ENCODE peak calls at places on chromosome 22, in six cellular contexts. C, E, T, J, V and N are unnamed samples.

GRCh38 chr22:16955678-16956210 is 52.3 kb downstream of the GAB4 start:
- DNase-seq in C (no peak), E (no peak), T (no peak), J (no peak), V (no peak), N (no peak)

GRCh38 chr22:28230682-28231081 is 311.6 kb upstream of the PITPNB start:
- DNase-seq in C (no peak), E (no peak), T (no peak), J (peak; percentile 18), V (no peak), N (no peak)

GRCh38 chr22:28750471-28750881 is 8.6 kb downstream of the HSCB start:
- DNase-seq in C (no peak), E (no peak), T (peak; percentile 72), J (peak; percentile 93), V (no peak), N (no peak)

GRCh38 chr22:46149493-46149997 is 781 bp upstream of the PPARA start:
- DNase-seq in C (peak; percentile 55), E (peak; percentile 81), T (no peak), J (no peak), V (peak; percentile 78), N (peak; percentile 59)

GRCh38 chr22:37999640-38000272 is 15.4 kb upstream of the SOX10 start:
- DNase-seq in C (no peak), E (no peak), T (peak; percentile 54), J (peak; percentile 61), V (no peak), N (no peak)

GRCh38 chr22:24331468-24332440 is 61.1 kb downstream of the SPECC1L start:
- DNase-seq in C (no peak), E (no peak), T (no peak), J (peak; percentile 44), V (no peak), N (no peak)

GRCh38 chr22:21104126-21104691 is 58.5 kb downstream of the LRRC74B start:
- DNase-seq in C (no peak), E (no peak), T (no peak), J (no peak), V (no peak), N (no peak)

GRCh38 chr22:26756675-26757293 is 99.4 kb downstream of the MIAT start:
- DNase-seq in C (peak; percentile 74), E (peak; percentile 53), T (peak; percentile 49), J (peak; percentile 36), V (peak; percentile 84), N (peak; percentile 70)

GRCh38 chr22:36465232-36466021 is 16.0 kb downstream of the TXN2 start:
- DNase-seq in C (peak; percentile 79), E (peak; percentile 99), T (peak; percentile 88), J (peak; percentile 93), V (no peak), N (peak; percentile 86)

GRCh38 chr22:49112661-49113626 is 714.7 kb downstream of the BRD1 start:
- DNase-seq in C (no peak), E (no peak), T (no peak), J (no peak), V (no peak), N (no peak)

GRCh38 chr22:27596133-27596905 is 205.2 kb downstream of the MN1 start:
- DNase-seq in C (no peak), E (no peak), T (no peak), J (no peak), V (no peak), N (no peak)

GRCh38 chr22:45896153-45896951 is 80.6 kb downstream of the WNT7B start:
- DNase-seq in C (no peak), E (peak; percentile 46), T (no peak), J (no peak), V (no peak), N (peak; percentile 13)

GRCh38 chr22:20131593-20131855 is at the start of gene ZDHHC8:
- DNase-seq in C (no peak), E (peak; percentile 56), T (no peak), J (no peak), V (no peak), N (peak; percentile 67)

GRCh38 chr22:45285431-45286058 is 796 bp downstream of the UPK3A start:
- DNase-seq in C (no peak), E (no peak), T (no peak), J (no peak), V (peak; percentile 64), N (no peak)

GRCh38 chr22:28799834-28800307 is 498 bp downstream of the XBP1 start:
- DNase-seq in C (peak; percentile 66), E (peak; percentile 66), T (peak; percentile 24), J (peak; percentile 54), V (peak; percentile 76), N (peak; percentile 71)

GRCh38 chr22:41902932-41903421 is 11.9 kb downstream of the SHISA8 start:
- DNase-seq in C (no peak), E (peak; percentile 69), T (no peak), J (no peak), V (no peak), N (peak; percentile 74)

GRCh38 chr22:29886601-29887000 is 3.6 kb downstream of the MTMR3 start:
- DNase-seq in C (no peak), E (no peak), T (no peak), J (no peak), V (no peak), N (no peak)

GRCh38 chr22:24969588-24970301 is 17.2 kb downstream of the KIAA1671 start:
- DNase-seq in C (no peak), E (no peak), T (peak; percentile 39), J (no peak), V (no peak), N (peak; percentile 85)

GRCh38 chr22:50338860-50339462 is 4.2 kb upstream of the PPP6R2 start:
- DNase-seq in C (no peak), E (no peak), T (no peak), J (no peak), V (no peak), N (no peak)

GRCh38 chr22:50008151-50009040 is 4.2 kb downstream of the IL17REL start:
- DNase-seq in C (no peak), E (no peak), T (no peak), J (no peak), V (no peak), N (no peak)

GRCh38 chr22:19266547-19267086 is 24.9 kb downstream of the CLTCL1 start:
- DNase-seq in C (no peak), E (no peak), T (no peak), J (no peak), V (no peak), N (no peak)

GRCh38 chr22:35231585-35232084 is 25.7 kb upstream of the HMGXB4 start:
- DNase-seq in C (peak; percentile 22), E (peak; percentile 81), T (peak; percentile 31), J (peak; percentile 55), V (peak; percentile 83), N (peak; percentile 27)

GRCh38 chr22:35229865-35230264 is 27.4 kb upstream of the HMGXB4 start:
- DNase-seq in C (no peak), E (no peak), T (no peak), J (no peak), V (no peak), N (no peak)

GRCh38 chr22:35227248-35227647 is 30.0 kb upstream of the HMGXB4 start:
- DNase-seq in C (no peak), E (no peak), T (no peak), J (no peak), V (no peak), N (no peak)

GRCh38 chr22:35230417-35230816 is 26.9 kb upstream of the HMGXB4 start:
- DNase-seq in C (no peak), E (no peak), T (no peak), J (no peak), V (no peak), N (no peak)

DNA sequence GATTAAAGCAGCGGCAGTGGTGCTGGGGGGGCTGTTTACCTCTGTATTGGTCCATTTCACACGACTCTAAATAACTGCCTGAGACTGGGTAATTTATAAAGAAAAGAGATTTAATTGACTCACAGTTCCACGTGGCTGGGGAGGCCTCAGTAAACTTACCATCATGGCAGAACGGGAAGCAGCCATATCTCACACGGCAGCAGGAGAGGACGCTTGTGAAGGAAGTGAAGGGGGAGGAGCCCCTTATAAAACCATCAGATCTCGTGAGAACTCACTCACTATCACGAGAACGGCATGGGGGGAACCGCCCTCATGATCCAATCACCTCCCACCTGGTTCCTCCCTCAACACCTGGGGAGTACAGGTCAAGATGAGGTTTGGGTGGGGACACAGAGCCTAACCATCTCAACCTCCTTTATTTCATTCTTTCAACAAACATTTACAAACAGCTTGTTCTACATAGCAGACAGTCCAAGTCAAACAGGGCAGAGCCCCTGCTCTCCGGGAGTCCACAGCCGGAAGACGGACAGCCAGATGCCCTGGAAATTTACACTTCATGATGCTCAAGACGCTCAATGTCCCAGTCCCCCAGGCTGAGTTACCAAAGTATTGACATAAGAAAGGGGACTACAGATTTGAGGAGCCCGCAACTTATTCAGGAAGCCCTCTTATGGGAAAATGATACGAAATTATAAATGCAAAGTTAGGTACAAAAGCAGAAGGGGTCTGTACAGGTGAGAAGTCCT is 26.3 kb upstream of the HMGXB4 start:
- DNase-seq in C (no peak), E (no peak), T (no peak), J (no peak), V (no peak), N (no peak)
- H3K4me3 ChIP-seq in C (no peak overlapping the region), E (no peak overlapping the region), T (no peak overlapping the region), J (no peak overlapping the region), V (no peak overlapping the region), N (no peak overlapping the region)

DNA sequence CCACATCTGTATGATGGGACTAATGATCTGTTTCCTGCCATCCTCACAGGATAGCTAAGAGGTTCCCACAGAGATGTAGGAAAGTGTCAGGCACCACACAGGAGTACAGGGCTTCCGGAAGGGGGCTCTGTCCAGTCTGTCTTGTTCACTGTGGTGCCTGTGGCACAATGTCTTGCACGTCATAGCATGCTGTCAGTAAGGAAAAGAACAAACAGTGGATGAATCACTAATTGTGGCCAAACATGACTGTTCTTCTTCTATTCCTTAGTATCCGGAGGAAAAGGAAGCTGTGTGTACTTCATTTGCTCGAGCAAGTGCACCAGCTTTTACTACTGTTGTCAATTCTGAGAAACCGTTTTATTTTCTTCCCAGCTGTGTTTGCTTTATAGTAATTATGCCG is 73.4 kb upstream of the YWHAH start:
- DNase-seq in C (no peak), E (peak; percentile 8), T (peak; percentile 93), J (peak; percentile 83), V (no peak), N (no peak)
- TF ChIP-seq CTCF in C (no peak), E (no peak), T (peak; percentile 79), J (peak; percentile 31), V (no peak), N (no peak)

DNA sequence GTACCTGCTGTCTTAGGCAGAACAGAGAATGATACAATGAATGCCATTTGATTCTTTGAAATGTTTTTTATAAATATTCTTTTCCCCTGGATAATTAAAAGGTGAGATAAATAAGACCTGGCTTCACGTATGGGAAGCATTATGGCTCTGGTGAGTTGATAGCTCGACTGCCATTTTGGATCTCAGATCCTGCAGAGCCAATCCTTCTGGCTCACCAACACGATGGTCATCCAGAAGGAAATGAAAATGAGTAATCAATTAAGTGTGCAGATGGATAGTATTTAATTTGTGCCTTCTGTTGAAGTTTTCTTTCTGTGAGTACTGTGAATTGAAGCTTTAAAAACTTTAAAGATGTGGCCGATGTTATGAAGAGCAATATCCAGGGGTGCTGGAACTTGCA is 2.7 kb downstream of the TNRC6B start:
- DNase-seq in C (no peak), E (no peak), T (no peak), J (no peak), V (no peak), N (no peak)
- H3K4me3 ChIP-seq in C (no peak overlapping the region), E (no peak overlapping the region), T (no peak overlapping the region), J (no peak overlapping the region), V (peak overlapping the region; percentile 83), N (peak overlapping the region; percentile 65)

GRCh38 chr22:31223786-31224191 is 11.7 kb downstream of the LIMK2 start:
- DNase-seq in C (no peak), E (no peak), T (no peak), J (no peak), V (no peak), N (no peak)
- TF ChIP-seq CTCF in C (no peak), E (no peak), T (no peak), J (no peak), V (no peak), N (no peak)